ENCODE peak calls at places on chromosomes 16 and 17, in nine cellular contexts. K is transverse colon, Y is A549, O is adrenal gland, H is HCT116, A is IMR-90, S is stomach, U is uterus, Q is lower leg skin. D is an unnamed sample.

GRCh38 chr16:73753931-73754330 is 542.7 kb upstream of the PSMD7 start:
- DNase-seq in A (no peak), O (no peak), H (no peak), Y (no peak), Q (no peak), K (no peak), U (no peak), S (no peak), D (no peak)

GRCh38 chr16:28534542-28535373 is 4.0 kb downstream of the NUPR1 start:
- DNase-seq in Q (peak; percentile 92), U (peak; percentile 61), K (peak; percentile 47), H (no peak), A (no peak), Y (no peak), S (peak; percentile 47), O (peak; percentile 77), D (no peak)

GRCh38 chr16:9199312-9199711 is 107.9 kb downstream of the HAPSTR1 start:
- DNase-seq in O (no peak), S (no peak), K (no peak), A (no peak), Q (no peak), H (no peak), U (no peak), Y (no peak), D (no peak)

GRCh38 chr16:76653390-76654026 is 376.3 kb downstream of the CNTNAP4 start:
- DNase-seq in U (no peak), O (no peak), K (no peak), S (no peak), A (peak; percentile 28), Q (no peak), Y (peak; percentile 32), H (no peak), D (no peak)

GRCh38 chr16:30025574-30025973 is 2.6 kb downstream of the C16orf92 start:
- DNase-seq in O (no peak), Q (no peak), H (no peak), A (no peak), K (no peak), U (no peak), Y (no peak), S (no peak), D (no peak)

GRCh38 chr17:8138672-8139371 is 13.4 kb downstream of the PER1 start:
- DNase-seq in H (peak; percentile 95), K (peak; percentile 96), O (peak; percentile 99), Q (peak; percentile 99), U (peak; percentile 96), A (peak; percentile 98), S (peak; percentile 96), Y (peak; percentile 93), D (no peak)

GRCh38 chr17:70261170-70261569 is 91.8 kb downstream of the KCNJ2 start:
- DNase-seq in K (no peak), H (no peak), Q (no peak), A (no peak), Y (no peak), O (no peak), U (no peak), S (no peak), D (no peak)

GRCh38 chr16:9567674-9568073 is 476.2 kb downstream of the HAPSTR1 start:
- DNase-seq in O (no peak), A (no peak), S (no peak), H (no peak), K (no peak), Q (no peak), U (no peak), Y (no peak), D (no peak)

GRCh38 chr17:13480877-13481276 is 120.9 kb downstream of the HS3ST3A1 start:
- DNase-seq in U (no peak), K (no peak), Y (no peak), A (no peak), H (no peak), Q (no peak), S (no peak), O (no peak), D (no peak)

GRCh38 chr17:31724619-31725018 is 134.4 kb downstream of the COPRS start:
- DNase-seq in Y (no peak), O (no peak), S (no peak), K (no peak), Q (no peak), H (no peak), U (no peak), A (peak; percentile 58), D (no peak)

GRCh38 chr17:49063652-49064051 is 66.5 kb downstream of the IGF2BP1 start:
- DNase-seq in Y (no peak), O (no peak), S (no peak), Q (no peak), A (no peak), U (no peak), K (peak; percentile 30), H (no peak), D (no peak)

GRCh38 chr17:44314524-44314868 is 6.1 kb downstream of the RUNDC3A start:
- DNase-seq in S (no peak), Y (no peak), U (no peak), O (no peak), Q (no peak), K (no peak), A (no peak), H (no peak), D (no peak)

GRCh38 chr17:29622337-29623282 is at the start of gene CORO6:
- DNase-seq in A (peak; percentile 23), K (peak; percentile 47), Q (no peak), U (no peak), Y (peak; percentile 75), O (no peak), H (no peak), S (peak; percentile 60), D (no peak)

DNA sequence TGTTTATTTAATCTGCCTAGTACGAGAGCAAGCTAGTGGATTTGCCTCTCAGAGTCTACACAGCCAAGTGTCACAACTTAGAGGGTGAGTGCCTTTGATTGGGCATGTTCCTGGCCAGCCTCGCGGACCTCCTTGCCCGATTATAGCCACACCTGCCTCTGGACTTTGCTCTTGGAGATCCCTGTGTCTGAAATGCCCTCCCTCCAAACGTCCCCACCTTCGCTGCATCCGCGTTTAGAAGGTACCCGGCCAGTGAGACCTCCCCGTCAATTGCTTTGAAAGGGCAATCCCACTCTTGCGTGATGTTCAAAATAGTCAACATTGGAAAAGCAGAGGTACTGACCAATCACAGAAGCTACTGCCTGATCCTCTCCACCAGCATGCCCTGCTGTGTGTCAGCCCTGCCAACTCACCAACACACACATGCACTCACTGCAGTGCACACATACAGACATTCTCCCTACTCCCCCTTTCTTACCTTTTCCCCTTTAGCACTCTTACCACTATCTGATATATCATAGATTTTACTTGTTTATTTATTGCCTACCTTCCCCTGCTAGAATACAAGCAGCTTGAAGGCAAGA is 6.5 kb upstream of the SDK2 start:
- DNase-seq in U (no peak), H (no peak), S (no peak), A (no peak), Q (peak; percentile 69), Y (no peak), O (peak; percentile 31), K (peak; percentile 74), D (no peak)
- TF ChIP-seq POLR2A in U (no peak), H (no peak), S (no peak), A (no peak), Q (no peak), Y (peak; percentile 10), O (no peak), K (no peak), D (no peak)

GRCh38 chr16:48365601-48366164 is 19.5 kb downstream of the SIAH1 start:
- DNase-seq in A (peak; percentile 80), Y (peak; percentile 71), H (peak; percentile 77), U (peak; percentile 81), Q (peak; percentile 97), S (peak; percentile 94), O (peak; percentile 94), K (peak; percentile 94), D (peak; percentile 70)

GRCh38 chr16:48365030-48365600 is 20.1 kb downstream of the SIAH1 start:
- DNase-seq in O (peak; percentile 62), A (no peak), U (no peak), Y (no peak), K (no peak), Q (no peak), H (no peak), S (no peak), D (no peak)

GRCh38 chr16:48369765-48370164 is 15.4 kb downstream of the SIAH1 start:
- DNase-seq in A (no peak), O (no peak), Q (no peak), S (no peak), U (no peak), K (no peak), Y (no peak), H (no peak), D (no peak)

GRCh38 chr16:48367443-48368049 is 17.7 kb downstream of the SIAH1 start:
- DNase-seq in K (no peak), H (no peak), Q (no peak), Y (no peak), O (no peak), U (no peak), A (no peak), S (no peak), D (no peak)

GRCh38 chr16:48366165-48367093 is 18.8 kb downstream of the SIAH1 start:
- DNase-seq in S (peak; percentile 53), A (peak; percentile 90), U (peak; percentile 60), K (peak; percentile 64), O (peak; percentile 74), H (peak; percentile 80), Q (no peak), Y (peak; percentile 69), D (no peak)
- TF ChIP-seq POLR2A in S (no peak), A (no peak), U (no peak), K (no peak), O (peak; percentile 7), H (peak; percentile 17), Q (no peak), Y (no peak), D (no peak)

GRCh38 chr17:82518826-82519810 is at the start of gene FOXK2:
- DNase-seq in S (peak; percentile 95), U (peak; percentile 91), A (peak; percentile 95), K (peak; percentile 94), Q (peak; percentile 97), Y (peak; percentile 99), O (peak; percentile 97), H (peak; percentile 92), D (peak; percentile 99)
- TF ChIP-seq POLR2A in S (no peak), U (peak; percentile 82), A (no peak), K (no peak), Q (no peak), Y (peak; percentile 39), O (peak; percentile 78), H (peak; percentile 43), D (peak; percentile 62)

GRCh38 chr16:49750341-49751011 is 105.4 kb downstream of the ZNF423 start:
- DNase-seq in A (no peak), O (no peak), Q (no peak), H (no peak), U (no peak), S (no peak), K (no peak), Y (no peak), D (no peak)

GRCh38 chr16:49748322-49748721 is 107.6 kb downstream of the ZNF423 start:
- DNase-seq in K (no peak), Y (no peak), O (peak; percentile 86), S (no peak), H (peak; percentile 26), A (no peak), U (peak; percentile 75), Q (no peak), D (no peak)

GRCh38 chr16:49749816-49750215 is 106.1 kb downstream of the ZNF423 start:
- DNase-seq in O (no peak), S (no peak), A (no peak), Q (no peak), U (no peak), H (no peak), K (no peak), Y (no peak), D (no peak)

GRCh38 chr16:49745434-49745833 is 110.5 kb downstream of the ZNF423 start:
- DNase-seq in U (no peak), A (no peak), Q (no peak), Y (no peak), O (no peak), K (no peak), S (no peak), H (no peak), D (no peak)

GRCh38 chr16:49747654-49748053 is 108.3 kb downstream of the ZNF423 start:
- DNase-seq in Y (no peak), O (no peak), Q (no peak), H (no peak), U (no peak), A (no peak), K (no peak), S (no peak), D (no peak)
- TF ChIP-seq POLR2A in Y (no peak), O (no peak), Q (no peak), H (no peak), U (no peak), A (no peak), K (no peak), S (no peak), D (no peak)

D was measured in H54.